ENCODE peak calls at places on chromosomes 16 and 17, in nine cellular contexts. Y is thoracic aorta, H is RWPE1, Q is iPS DF 6.9, C is heart right ventricle, R is H9, O is stomach, G is transverse colon, S is brain microvascular endothelial cell. M is an unnamed sample.

GRCh38 chr17:77963441-77963840 is 4.9 kb downstream of the TNRC6C start:
- DNase-seq in Y (no peak), H (no peak), Q (no peak), C (peak), R (no peak), O (no peak), G (peak), S (peak), M (no peak)

GRCh38 chr17:10499950-10500349 is 18.4 kb downstream of the MYH1 start:
- DNase-seq in Y (no peak), H (no peak), Q (no peak), C (no peak), R (no peak), O (no peak), G (no peak), S (no peak), M (no peak)

GRCh38 chr16:52068447-52069074 is 478.4 kb downstream of the TOX3 start:
- DNase-seq in Y (no peak), H (peak), Q (peak), C (no peak), R (peak), O (peak), G (peak), S (peak), M (peak)

GRCh38 chr16:75096730-75097129 is 19.9 kb downstream of the LDHD start:
- DNase-seq in Y (no peak), H (peak), Q (peak), C (no peak), R (peak), O (peak), G (peak), S (no peak), M (no peak)

GRCh38 chr16:53888222-53888621 is 184.3 kb downstream of the FTO start:
- DNase-seq in Y (no peak), H (no peak), Q (no peak), C (no peak), R (no peak), O (no peak), G (no peak), S (no peak), M (no peak)

GRCh38 chr17:40319651-40320550 is 10.9 kb downstream of the RARA start:
- DNase-seq in Y (no peak), H (no peak), Q (no peak), C (no peak), R (peak), O (peak), G (peak), S (no peak), M (no peak)

GRCh38 chr16:12976936-12977335 is 75.5 kb downstream of the SHISA9 start:
- DNase-seq in Y (no peak), H (no peak), Q (no peak), C (no peak), R (no peak), O (no peak), G (no peak), S (no peak), M (no peak)

GRCh38 chr17:50060951-50061712 is 5.2 kb downstream of the ITGA3 start:
- DNase-seq in Y (peak), H (peak), Q (no peak), C (peak), R (no peak), O (peak), G (peak), S (no peak), M (peak)

GRCh38 chr17:77596491-77597420 is 361.7 kb upstream of the TNRC6C start:
- DNase-seq in Y (no peak), H (no peak), Q (no peak), C (no peak), R (peak), O (no peak), G (no peak), S (no peak), M (no peak)

GRCh38 chr16:58426960-58427359 is 34.7 kb downstream of the GINS3 start:
- DNase-seq in Y (no peak), H (no peak), Q (no peak), C (peak), R (no peak), O (no peak), G (no peak), S (no peak), M (no peak)

GRCh38 chr17:142102-142661 is 4.8 kb downstream of the SCGB1C2 start:
- DNase-seq in Y (no peak), H (peak), Q (no peak), C (peak), R (no peak), O (peak), G (no peak), S (peak), M (no peak)

GRCh38 chr16:2032285-2033056 is 5.8 kb downstream of the NHERF2 start:
- DNase-seq in Y (no peak), H (no peak), Q (no peak), C (no peak), R (no peak), O (no peak), G (no peak), S (no peak), M (peak)

GRCh38 chr17:70109497-70109896 is 34.5 kb downstream of the KCNJ16 start:
- DNase-seq in Y (no peak), H (no peak), Q (no peak), C (peak), R (no peak), O (no peak), G (no peak), S (no peak), M (no peak)

GRCh38 chr17:50181601-50182345 is 16.0 kb downstream of the SGCA start:
- DNase-seq in Y (no peak), H (no peak), Q (no peak), C (no peak), R (no peak), O (no peak), G (no peak), S (no peak), M (no peak)

GRCh38 chr17:82198092-82198491 is 14.6 kb downstream of the CCDC57 start:
- DNase-seq in Y (no peak), H (no peak), Q (no peak), C (no peak), R (no peak), O (no peak), G (no peak), S (no peak), M (no peak)

GRCh38 chr16:80804451-80805383 is at the start of gene CDYL2:
- DNase-seq in Y (no peak), H (peak), Q (no peak), C (no peak), R (peak), O (peak), G (peak), S (no peak), M (no peak)

GRCh38 chr17:31431795-31432658 is 40.6 kb downstream of the RAB11FIP4 start:
- DNase-seq in Y (no peak), H (no peak), Q (no peak), C (no peak), R (peak), O (no peak), G (no peak), S (no peak), M (no peak)

GRCh38 chr16:73015612-73016487 is 32.1 kb downstream of the ZFHX3 start:
- DNase-seq in Y (no peak), H (peak), Q (no peak), C (no peak), R (no peak), O (peak), G (peak), S (no peak), M (no peak)

GRCh38 chr17:33667052-33667509 is 374.0 kb upstream of the ASIC2 start:
- DNase-seq in Y (no peak), H (peak), Q (no peak), C (no peak), R (no peak), O (no peak), G (no peak), S (no peak), M (no peak)

GRCh38 chr17:81517339-81518112 is 4.9 kb upstream of the ACTG1 start:
- DNase-seq in Y (no peak), H (no peak), Q (no peak), C (no peak), R (peak), O (no peak), G (peak), S (no peak), M (no peak)

GRCh38 chr16:74169687-74170522 is 126.7 kb upstream of the PSMD7 start:
- DNase-seq in Y (no peak), H (no peak), Q (no peak), C (peak), R (no peak), O (no peak), G (no peak), S (peak), M (no peak)

GRCh38 chr17:12457493-12457892 is 208.2 kb upstream of the MYOCD start:
- DNase-seq in Y (no peak), H (no peak), Q (no peak), C (no peak), R (no peak), O (no peak), G (no peak), S (peak), M (no peak)

GRCh38 chr16:22192261-22193133 is 13.6 kb upstream of the EEF2K start:
- DNase-seq in Y (peak), H (peak), Q (no peak), C (peak), R (peak), O (peak), G (peak), S (peak), M (peak)

GRCh38 chr17:81999975-82000802 is 22.5 kb downstream of the CENPX start:
- DNase-seq in Y (no peak), H (no peak), Q (no peak), C (no peak), R (no peak), O (no peak), G (no peak), S (no peak), M (no peak)

GRCh38 chr17:27502526-27503324 is 46.5 kb downstream of the KSR1 start:
- DNase-seq in Y (no peak), H (no peak), Q (no peak), C (no peak), R (no peak), O (no peak), G (no peak), S (peak), M (no peak)

GRCh38 chr17:4004517-4005295 is 40.5 kb upstream of the ATP2A3 start:
- DNase-seq in Y (no peak), H (peak), Q (no peak), C (peak), R (peak), O (peak), G (peak), S (no peak), M (peak)

GRCh38 chr16:84348386-84348785 is 20.0 kb upstream of the ATP2C2 start:
- DNase-seq in Y (no peak), H (no peak), Q (no peak), C (no peak), R (no peak), O (no peak), G (no peak), S (no peak), M (no peak)

GRCh38 chr17:39791296-39791992 is 53.7 kb downstream of the GRB7 start:
- DNase-seq in Y (no peak), H (no peak), Q (no peak), C (no peak), R (no peak), O (no peak), G (no peak), S (no peak), M (no peak)

GRCh38 chr16:89918453-89919347 is at the start of gene MC1R:
- DNase-seq in Y (no peak), H (no peak), Q (no peak), C (peak), R (peak), O (no peak), G (no peak), S (peak), M (no peak)
- H3K27ac ChIP-seq in Y (no peak), H (peak), Q (no peak), C (peak), R (no peak), O (peak), G (peak), S (peak), M (no peak)

DNA sequence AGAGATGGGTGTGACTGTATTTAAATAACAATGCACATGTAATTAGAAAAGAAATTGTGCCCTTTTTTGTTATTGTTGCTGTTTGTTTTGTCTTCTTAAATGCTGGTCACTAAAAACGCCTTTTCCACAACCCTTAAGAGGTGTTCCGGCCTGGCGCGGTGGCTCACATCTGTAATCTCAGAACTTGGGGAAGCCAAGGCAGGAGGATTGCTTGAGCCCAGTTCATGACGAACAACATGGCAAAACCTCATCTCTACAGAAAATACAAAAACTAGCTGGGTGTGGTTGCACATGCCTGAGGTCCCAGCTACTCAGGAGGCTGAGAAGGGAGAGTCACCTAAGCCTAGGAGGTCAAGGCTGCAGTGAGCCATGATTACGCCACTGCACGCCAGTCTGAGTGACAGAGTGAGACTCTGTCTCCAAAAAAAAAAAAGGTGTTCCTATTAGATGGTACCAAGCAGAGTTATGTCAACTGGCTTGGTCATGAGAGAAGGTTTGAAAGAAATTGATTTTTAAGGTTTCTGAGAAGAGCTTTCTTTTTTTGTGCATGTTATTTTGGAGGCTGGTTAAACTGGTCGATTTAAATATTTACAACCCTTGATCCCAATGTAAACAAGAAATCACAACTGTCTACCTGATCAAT is 23.5 kb upstream of the RFFL start:
- DNase-seq in Y (no peak), H (no peak), Q (no peak), C (no peak), R (no peak), O (no peak), G (peak), S (no peak), M (no peak)
- H3K27ac ChIP-seq in Y (no peak), H (no peak), Q (no peak), C (no peak), R (no peak), O (peak), G (peak), S (no peak), M (peak)

GRCh38 chr16:29662000-29662728 is 883 bp upstream of the SPN start:
- DNase-seq in Y (no peak), H (no peak), Q (no peak), C (no peak), R (no peak), O (no peak), G (no peak), S (no peak), M (no peak)
- H3K27ac ChIP-seq in Y (no peak), H (no peak), Q (no peak), C (no peak), R (no peak), O (peak), G (peak), S (no peak), M (no peak)

DNA sequence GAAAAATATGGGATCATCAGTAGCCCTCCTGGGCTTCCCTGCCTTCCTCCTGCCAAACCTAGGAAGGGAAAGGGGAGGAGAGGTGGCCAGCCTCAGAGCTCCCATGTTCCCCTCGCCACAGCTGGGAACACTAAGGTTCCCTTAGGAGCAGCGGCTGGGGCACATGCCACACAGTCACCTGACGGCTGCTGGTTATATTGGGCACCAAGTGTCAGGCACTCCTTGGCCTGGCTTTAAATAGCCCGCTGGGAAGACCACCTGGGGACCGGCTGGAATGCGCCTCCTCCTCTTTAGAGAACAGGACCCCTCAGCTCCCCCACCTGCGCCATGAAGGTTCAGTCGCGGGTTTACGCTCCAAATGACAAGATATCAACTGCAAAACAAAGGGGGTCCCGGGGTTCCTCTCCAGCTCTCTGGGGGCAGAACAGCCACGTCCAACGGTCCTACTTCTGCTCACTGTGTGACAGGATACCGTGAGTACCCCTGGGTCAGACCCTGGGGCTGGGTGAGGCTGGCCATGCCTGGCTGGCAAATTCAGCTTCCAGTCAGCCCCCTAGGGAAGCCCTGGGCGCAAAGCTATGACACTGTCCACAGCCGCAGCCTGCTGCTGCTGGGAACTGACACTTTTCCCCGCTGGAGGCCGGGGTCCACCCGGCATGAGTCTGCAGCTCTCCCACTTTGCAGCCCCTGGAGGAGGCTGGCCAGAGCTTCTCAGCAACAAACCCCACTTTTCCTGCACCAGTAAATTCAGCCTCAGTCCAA is 3.3 kb downstream of the SMIM5 start:
- DNase-seq in Y (no peak), H (no peak), Q (no peak), C (peak), R (no peak), O (peak), G (no peak), S (no peak), M (no peak)
- H3K27ac ChIP-seq in Y (no peak), H (peak), Q (no peak), C (peak), R (no peak), O (peak), G (peak), S (no peak), M (peak)

DNA sequence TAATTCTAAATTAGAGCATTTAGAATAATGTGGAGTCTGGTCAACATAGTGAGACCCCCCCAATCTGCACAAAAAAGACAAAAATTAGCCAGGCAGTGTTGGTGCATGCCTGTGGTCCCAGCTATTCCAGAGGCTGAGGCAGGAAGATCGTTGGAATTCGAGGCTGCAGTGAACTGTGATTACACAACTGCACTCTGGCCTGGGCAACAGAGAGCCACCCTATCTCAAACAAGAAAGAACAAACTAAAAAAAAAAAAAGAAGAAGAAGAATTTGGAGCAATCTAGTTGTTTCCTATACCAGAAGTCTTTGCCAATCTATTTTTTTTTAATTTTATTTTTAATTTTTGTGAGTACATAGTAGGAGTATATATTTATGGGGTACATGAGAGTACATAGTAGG is 6.0 kb downstream of the CETP start:
- DNase-seq in Y (no peak), H (no peak), Q (no peak), C (no peak), R (no peak), O (no peak), G (no peak), S (no peak), M (no peak)
- H3K27ac ChIP-seq in Y (no peak), H (no peak), Q (no peak), C (no peak), R (no peak), O (no peak), G (no peak), S (no peak), M (no peak)

DNA sequence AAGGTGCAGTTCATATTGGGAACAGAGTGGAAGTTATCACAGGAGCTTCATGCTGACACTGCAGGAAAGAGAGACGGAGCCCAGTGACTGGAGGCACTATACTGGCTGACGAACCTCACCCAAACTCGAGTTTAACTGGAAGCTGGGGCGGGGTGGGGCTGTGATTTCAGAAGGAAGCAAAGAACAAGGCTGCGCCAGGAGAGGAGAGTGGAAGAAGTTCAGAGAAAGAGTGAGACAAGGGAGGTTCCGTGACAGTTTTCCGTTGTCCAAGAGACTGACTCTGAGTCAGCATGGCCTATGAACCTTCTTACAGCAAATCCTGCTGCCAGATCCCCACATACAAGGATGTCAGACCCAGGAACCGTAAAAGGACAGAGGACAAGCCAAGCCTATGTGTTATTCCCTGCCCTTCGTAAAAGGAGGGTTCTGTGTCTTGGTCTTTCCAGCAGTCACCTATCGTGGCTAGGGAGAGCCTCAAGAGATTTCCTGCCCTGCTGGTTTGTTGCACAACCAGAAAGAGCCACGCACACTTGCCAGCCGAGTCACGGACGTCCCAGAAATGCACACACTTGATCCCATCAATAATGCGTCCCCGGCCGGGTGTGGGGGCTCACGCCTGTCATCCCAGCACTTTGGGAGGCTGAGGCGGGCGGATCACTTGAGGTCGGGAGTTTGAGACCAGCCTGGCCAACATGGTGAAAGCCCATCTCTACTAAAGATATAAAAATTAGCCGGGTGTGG is 5.1 kb downstream of the PITPNA start:
- DNase-seq in Y (no peak), H (no peak), Q (no peak), C (no peak), R (no peak), O (no peak), G (peak), S (peak), M (no peak)
- H3K27ac ChIP-seq in Y (no peak), H (peak), Q (no peak), C (no peak), R (no peak), O (peak), G (peak), S (peak), M (no peak)

M was measured in caudate nucleus.